ENCODE peak calls at places on chromosomes 7 and 10, in seven cellular contexts. G is Ammon's horn; Q is MCF 10A; L is NCI-H1694; Z is activated CD4-positive, alpha-beta T cell treated with anti-CD3 and anti-CD28 coated beads, Interleukin-2, amount 50 U/mL, for 24 hours; F is sciatic nerve; O is effector CD4-positive, alpha-beta T cell. V is an unnamed sample.

GRCh38 chr7:148738737-148739535 is 40.2 kb downstream of the CUL1 start:
- DNase-seq in G (no peak), Q (no peak), L (no peak), Z (no peak), F (no peak), O (no peak), V (no peak)

GRCh38 chr7:21077602-21078001 is 290.9 kb upstream of the SP8 start:
- DNase-seq in G (no peak), Q (no peak), L (no peak), Z (no peak), F (no peak), O (no peak), V (no peak)

GRCh38 chr10:26445411-26446031 is 7.4 kb downstream of the APBB1IP start:
- DNase-seq in G (no peak), Q (no peak), L (no peak), Z (no peak), F (no peak), O (no peak), V (peak; percentile 51)

GRCh38 chr7:22296265-22296566 is 60.7 kb downstream of the RAPGEF5 start:
- DNase-seq in G (no peak), Q (no peak), L (no peak), Z (no peak), F (no peak), O (no peak), V (no peak)

GRCh38 chr7:1650363-1651030 is 19.6 kb upstream of the ELFN1 start:
- DNase-seq in G (no peak), Q (no peak), L (no peak), Z (no peak), F (no peak), O (no peak), V (no peak)

GRCh38 chr7:99254390-99254789 is 18.2 kb upstream of the MYH16 start:
- DNase-seq in G (no peak), Q (peak; percentile 48), L (no peak), Z (no peak), F (no peak), O (no peak), V (no peak)

GRCh38 chr7:154416714-154417113 is 364.5 kb downstream of the DPP6 start:
- DNase-seq in G (no peak), Q (no peak), L (no peak), Z (no peak), F (no peak), O (no peak), V (no peak)

GRCh38 chr7:117020605-117021002 is 67.3 kb downstream of the ST7 start:
- DNase-seq in G (no peak), Q (no peak), L (peak; percentile 49), Z (no peak), F (no peak), O (no peak), V (peak; percentile 10)

GRCh38 chr7:151168022-151168786 is 710 bp upstream of the GBX1 start:
- DNase-seq in G (no peak), Q (no peak), L (peak; percentile 32), Z (peak; percentile 33), F (peak; percentile 52), O (peak; percentile 45), V (no peak)

GRCh38 chr7:148916186-148916585 is 32.1 kb upstream of the EZH2 start:
- DNase-seq in G (no peak), Q (no peak), L (no peak), Z (no peak), F (no peak), O (no peak), V (peak; percentile 50)

GRCh38 chr7:158827411-158828342 is 1.6 kb downstream of the ESYT2 start:
- DNase-seq in G (no peak), Q (peak; percentile 47), L (no peak), Z (no peak), F (no peak), O (no peak), V (peak; percentile 48)

GRCh38 chr10:71486465-71487114 is 89.9 kb downstream of the CDH23 start:
- DNase-seq in G (peak; percentile 48), Q (peak; percentile 54), L (no peak), Z (no peak), F (no peak), O (no peak), V (no peak)

GRCh38 chr10:122316224-122316884 is 45.3 kb downstream of the BTBD16 start:
- DNase-seq in G (no peak), Q (no peak), L (no peak), Z (no peak), F (no peak), O (no peak), V (no peak)

GRCh38 chr7:131443496-131443895 is 112.9 kb downstream of the PODXL start:
- DNase-seq in G (no peak), Q (peak; percentile 16), L (no peak), Z (no peak), F (no peak), O (no peak), V (peak; percentile 39)

V was measured in fibroblast of gingiva.